ENCODE peak calls at places on chromosomes 4 and X, in five cellular contexts. One of them, this sample, is unnamed.

GRCh38 chr4:86531440-86531839 is 62.7 kb upstream of the PTPN13 start:
- DNase-seq in activated CD4-positive, alpha-beta T cell treated with anti-CD3 and anti-CD28 coated beads, Interleukin-2, amount 50 U/mL, for 48 hours: no peak
- DNase-seq in upper lobe of left lung: no peak
- DNase-seq in left ventricle myocardium superior: no peak
- DNase-seq in stimulated activated CD8-positive, alpha-beta memory T cell treated with anti-CD3 and anti-CD28 coated beads, Interleukin-15, amount 100 ng/mL, for 4 hours: no peak
- DNase-seq in this sample: no peak

GRCh38 chrX:103656623-103657022 is 27.8 kb downstream of the TCEAL1 start:
- DNase-seq in activated CD4-positive, alpha-beta T cell treated with anti-CD3 and anti-CD28 coated beads, Interleukin-2, amount 50 U/mL, for 48 hours: no peak
- DNase-seq in upper lobe of left lung: no peak
- DNase-seq in left ventricle myocardium superior: no peak
- DNase-seq in stimulated activated CD8-positive, alpha-beta memory T cell treated with anti-CD3 and anti-CD28 coated beads, Interleukin-15, amount 100 ng/mL, for 4 hours: no peak
- DNase-seq in this sample: no peak

GRCh38 chrX:97547873-97548578 is 664.3 kb downstream of the RPA4 start:
- DNase-seq in activated CD4-positive, alpha-beta T cell treated with anti-CD3 and anti-CD28 coated beads, Interleukin-2, amount 50 U/mL, for 48 hours: no peak
- DNase-seq in upper lobe of left lung: no peak
- DNase-seq in left ventricle myocardium superior: no peak
- DNase-seq in stimulated activated CD8-positive, alpha-beta memory T cell treated with anti-CD3 and anti-CD28 coated beads, Interleukin-15, amount 100 ng/mL, for 4 hours: no peak
- DNase-seq in this sample: no peak

GRCh38 chr4:148998719-148999118 is 556.5 kb upstream of the NR3C2 start:
- DNase-seq in activated CD4-positive, alpha-beta T cell treated with anti-CD3 and anti-CD28 coated beads, Interleukin-2, amount 50 U/mL, for 48 hours: peak; percentile 4
- DNase-seq in upper lobe of left lung: no peak
- DNase-seq in left ventricle myocardium superior: no peak
- DNase-seq in stimulated activated CD8-positive, alpha-beta memory T cell treated with anti-CD3 and anti-CD28 coated beads, Interleukin-15, amount 100 ng/mL, for 4 hours: no peak
- DNase-seq in this sample: no peak

GRCh38 chr4:81021526-81021944 is 9.0 kb upstream of the BMP3 start:
- DNase-seq in activated CD4-positive, alpha-beta T cell treated with anti-CD3 and anti-CD28 coated beads, Interleukin-2, amount 50 U/mL, for 48 hours: no peak
- DNase-seq in upper lobe of left lung: no peak
- DNase-seq in left ventricle myocardium superior: no peak
- DNase-seq in stimulated activated CD8-positive, alpha-beta memory T cell treated with anti-CD3 and anti-CD28 coated beads, Interleukin-15, amount 100 ng/mL, for 4 hours: no peak
- DNase-seq in this sample: no peak

GRCh38 chr4:48979897-48980579 is 6.0 kb upstream of the CWH43 start:
- DNase-seq in activated CD4-positive, alpha-beta T cell treated with anti-CD3 and anti-CD28 coated beads, Interleukin-2, amount 50 U/mL, for 48 hours: no peak
- DNase-seq in upper lobe of left lung: no peak
- DNase-seq in left ventricle myocardium superior: no peak
- DNase-seq in stimulated activated CD8-positive, alpha-beta memory T cell treated with anti-CD3 and anti-CD28 coated beads, Interleukin-15, amount 100 ng/mL, for 4 hours: no peak
- DNase-seq in this sample: no peak

GRCh38 chr4:145679991-145680455 is at the start of gene C4orf51:
- DNase-seq in activated CD4-positive, alpha-beta T cell treated with anti-CD3 and anti-CD28 coated beads, Interleukin-2, amount 50 U/mL, for 48 hours: no peak
- DNase-seq in upper lobe of left lung: peak; percentile 61
- DNase-seq in left ventricle myocardium superior: no peak
- DNase-seq in stimulated activated CD8-positive, alpha-beta memory T cell treated with anti-CD3 and anti-CD28 coated beads, Interleukin-15, amount 100 ng/mL, for 4 hours: no peak
- DNase-seq in this sample: no peak

GRCh38 chr4:23969635-23970034 is 79.8 kb upstream of the PPARGC1A start:
- DNase-seq in activated CD4-positive, alpha-beta T cell treated with anti-CD3 and anti-CD28 coated beads, Interleukin-2, amount 50 U/mL, for 48 hours: no peak
- DNase-seq in upper lobe of left lung: no peak
- DNase-seq in left ventricle myocardium superior: no peak
- DNase-seq in stimulated activated CD8-positive, alpha-beta memory T cell treated with anti-CD3 and anti-CD28 coated beads, Interleukin-15, amount 100 ng/mL, for 4 hours: no peak
- DNase-seq in this sample: no peak

GRCh38 chrX:39773150-39773549 is 324.6 kb downstream of the BCOR start:
- DNase-seq in activated CD4-positive, alpha-beta T cell treated with anti-CD3 and anti-CD28 coated beads, Interleukin-2, amount 50 U/mL, for 48 hours: no peak
- DNase-seq in upper lobe of left lung: no peak
- DNase-seq in left ventricle myocardium superior: no peak
- DNase-seq in stimulated activated CD8-positive, alpha-beta memory T cell treated with anti-CD3 and anti-CD28 coated beads, Interleukin-15, amount 100 ng/mL, for 4 hours: no peak
- DNase-seq in this sample: no peak

GRCh38 chr4:150579591-150580234 is 2.2 kb upstream of the MAB21L2 start:
- DNase-seq in activated CD4-positive, alpha-beta T cell treated with anti-CD3 and anti-CD28 coated beads, Interleukin-2, amount 50 U/mL, for 48 hours: no peak
- DNase-seq in upper lobe of left lung: no peak
- DNase-seq in left ventricle myocardium superior: peak; percentile 45
- DNase-seq in stimulated activated CD8-positive, alpha-beta memory T cell treated with anti-CD3 and anti-CD28 coated beads, Interleukin-15, amount 100 ng/mL, for 4 hours: no peak
- DNase-seq in this sample: no peak

GRCh38 chrX:140766024-140766611 is 56.6 kb downstream of the LINC00632 start:
- DNase-seq in activated CD4-positive, alpha-beta T cell treated with anti-CD3 and anti-CD28 coated beads, Interleukin-2, amount 50 U/mL, for 48 hours: peak; percentile 29
- DNase-seq in upper lobe of left lung: peak; percentile 22
- DNase-seq in left ventricle myocardium superior: no peak
- DNase-seq in stimulated activated CD8-positive, alpha-beta memory T cell treated with anti-CD3 and anti-CD28 coated beads, Interleukin-15, amount 100 ng/mL, for 4 hours: no peak
- DNase-seq in this sample: peak; percentile 74

GRCh38 chr4:70559216-70559830 is 32.7 kb upstream of the AMBN start:
- DNase-seq in activated CD4-positive, alpha-beta T cell treated with anti-CD3 and anti-CD28 coated beads, Interleukin-2, amount 50 U/mL, for 48 hours: peak; percentile 41
- DNase-seq in upper lobe of left lung: peak; percentile 33
- DNase-seq in left ventricle myocardium superior: no peak
- DNase-seq in stimulated activated CD8-positive, alpha-beta memory T cell treated with anti-CD3 and anti-CD28 coated beads, Interleukin-15, amount 100 ng/mL, for 4 hours: no peak
- DNase-seq in this sample: no peak

GRCh38 chrX:136204571-136204970 is 46.6 kb downstream of the MAP7D3 start:
- DNase-seq in activated CD4-positive, alpha-beta T cell treated with anti-CD3 and anti-CD28 coated beads, Interleukin-2, amount 50 U/mL, for 48 hours: no peak
- DNase-seq in upper lobe of left lung: no peak
- DNase-seq in left ventricle myocardium superior: peak; percentile 48
- DNase-seq in stimulated activated CD8-positive, alpha-beta memory T cell treated with anti-CD3 and anti-CD28 coated beads, Interleukin-15, amount 100 ng/mL, for 4 hours: no peak
- DNase-seq in this sample: no peak

GRCh38 chr4:135185256-135185655 is 983.7 kb upstream of the PABPC4L start:
- DNase-seq in activated CD4-positive, alpha-beta T cell treated with anti-CD3 and anti-CD28 coated beads, Interleukin-2, amount 50 U/mL, for 48 hours: no peak
- DNase-seq in upper lobe of left lung: no peak
- DNase-seq in left ventricle myocardium superior: no peak
- DNase-seq in stimulated activated CD8-positive, alpha-beta memory T cell treated with anti-CD3 and anti-CD28 coated beads, Interleukin-15, amount 100 ng/mL, for 4 hours: no peak
- DNase-seq in this sample: no peak

GRCh38 chr4:101596786-101597185 is 193.7 kb upstream of the BANK1 start:
- DNase-seq in activated CD4-positive, alpha-beta T cell treated with anti-CD3 and anti-CD28 coated beads, Interleukin-2, amount 50 U/mL, for 48 hours: no peak
- DNase-seq in upper lobe of left lung: no peak
- DNase-seq in left ventricle myocardium superior: no peak
- DNase-seq in stimulated activated CD8-positive, alpha-beta memory T cell treated with anti-CD3 and anti-CD28 coated beads, Interleukin-15, amount 100 ng/mL, for 4 hours: no peak
- DNase-seq in this sample: no peak

GRCh38 chr4:173919196-173919595 is 364.3 kb downstream of the FBXO8 start:
- DNase-seq in activated CD4-positive, alpha-beta T cell treated with anti-CD3 and anti-CD28 coated beads, Interleukin-2, amount 50 U/mL, for 48 hours: no peak
- DNase-seq in upper lobe of left lung: no peak
- DNase-seq in left ventricle myocardium superior: no peak
- DNase-seq in stimulated activated CD8-positive, alpha-beta memory T cell treated with anti-CD3 and anti-CD28 coated beads, Interleukin-15, amount 100 ng/mL, for 4 hours: no peak
- DNase-seq in this sample: no peak

GRCh38 chr4:182143822-182144620 is 99.2 kb upstream of the TENM3 start:
- DNase-seq in activated CD4-positive, alpha-beta T cell treated with anti-CD3 and anti-CD28 coated beads, Interleukin-2, amount 50 U/mL, for 48 hours: peak; percentile 4
- DNase-seq in upper lobe of left lung: no peak
- DNase-seq in left ventricle myocardium superior: peak; percentile 29
- DNase-seq in stimulated activated CD8-positive, alpha-beta memory T cell treated with anti-CD3 and anti-CD28 coated beads, Interleukin-15, amount 100 ng/mL, for 4 hours: no peak
- DNase-seq in this sample: no peak

GRCh38 chr4:189143255-189143654 is 797.4 kb upstream of the FRG1 start:
- DNase-seq in activated CD4-positive, alpha-beta T cell treated with anti-CD3 and anti-CD28 coated beads, Interleukin-2, amount 50 U/mL, for 48 hours: no peak
- DNase-seq in upper lobe of left lung: no peak
- DNase-seq in left ventricle myocardium superior: no peak
- DNase-seq in stimulated activated CD8-positive, alpha-beta memory T cell treated with anti-CD3 and anti-CD28 coated beads, Interleukin-15, amount 100 ng/mL, for 4 hours: no peak
- DNase-seq in this sample: no peak

GRCh38 chrX:136910565-136911040 is 30.1 kb upstream of the RBMX start:
- DNase-seq in activated CD4-positive, alpha-beta T cell treated with anti-CD3 and anti-CD28 coated beads, Interleukin-2, amount 50 U/mL, for 48 hours: no peak
- DNase-seq in upper lobe of left lung: no peak
- DNase-seq in left ventricle myocardium superior: no peak
- DNase-seq in stimulated activated CD8-positive, alpha-beta memory T cell treated with anti-CD3 and anti-CD28 coated beads, Interleukin-15, amount 100 ng/mL, for 4 hours: no peak
- DNase-seq in this sample: no peak

GRCh38 chr4:39539026-39539690 is 11.9 kb upstream of the UGDH start:
- DNase-seq in activated CD4-positive, alpha-beta T cell treated with anti-CD3 and anti-CD28 coated beads, Interleukin-2, amount 50 U/mL, for 48 hours: no peak
- DNase-seq in upper lobe of left lung: no peak
- DNase-seq in left ventricle myocardium superior: no peak
- DNase-seq in stimulated activated CD8-positive, alpha-beta memory T cell treated with anti-CD3 and anti-CD28 coated beads, Interleukin-15, amount 100 ng/mL, for 4 hours: no peak
- DNase-seq in this sample: no peak

GRCh38 chr4:73620115-73620792 is at the start of gene RASSF6:
- DNase-seq in activated CD4-positive, alpha-beta T cell treated with anti-CD3 and anti-CD28 coated beads, Interleukin-2, amount 50 U/mL, for 48 hours: peak; percentile 11
- DNase-seq in upper lobe of left lung: peak; percentile 86
- DNase-seq in left ventricle myocardium superior: peak; percentile 22
- DNase-seq in stimulated activated CD8-positive, alpha-beta memory T cell treated with anti-CD3 and anti-CD28 coated beads, Interleukin-15, amount 100 ng/mL, for 4 hours: no peak
- DNase-seq in this sample: no peak

GRCh38 chr4:184014301-184014700 is 109.2 kb downstream of the STOX2 start:
- DNase-seq in activated CD4-positive, alpha-beta T cell treated with anti-CD3 and anti-CD28 coated beads, Interleukin-2, amount 50 U/mL, for 48 hours: no peak
- DNase-seq in upper lobe of left lung: no peak
- DNase-seq in left ventricle myocardium superior: no peak
- DNase-seq in stimulated activated CD8-positive, alpha-beta memory T cell treated with anti-CD3 and anti-CD28 coated beads, Interleukin-15, amount 100 ng/mL, for 4 hours: no peak
- DNase-seq in this sample: no peak

GRCh38 chr4:44928062-44928380 is 201.7 kb upstream of the GNPDA2 start:
- DNase-seq in activated CD4-positive, alpha-beta T cell treated with anti-CD3 and anti-CD28 coated beads, Interleukin-2, amount 50 U/mL, for 48 hours: no peak
- DNase-seq in upper lobe of left lung: no peak
- DNase-seq in left ventricle myocardium superior: no peak
- DNase-seq in stimulated activated CD8-positive, alpha-beta memory T cell treated with anti-CD3 and anti-CD28 coated beads, Interleukin-15, amount 100 ng/mL, for 4 hours: no peak
- DNase-seq in this sample: no peak

GRCh38 chr4:145230726-145231125 is 50.3 kb upstream of the OTUD4 start:
- DNase-seq in activated CD4-positive, alpha-beta T cell treated with anti-CD3 and anti-CD28 coated beads, Interleukin-2, amount 50 U/mL, for 48 hours: no peak
- DNase-seq in upper lobe of left lung: no peak
- DNase-seq in left ventricle myocardium superior: no peak
- DNase-seq in stimulated activated CD8-positive, alpha-beta memory T cell treated with anti-CD3 and anti-CD28 coated beads, Interleukin-15, amount 100 ng/mL, for 4 hours: no peak
- DNase-seq in this sample: no peak

GRCh38 chr4:186942745-186943606 is 219.3 kb upstream of the FAT1 start:
- DNase-seq in activated CD4-positive, alpha-beta T cell treated with anti-CD3 and anti-CD28 coated beads, Interleukin-2, amount 50 U/mL, for 48 hours: no peak
- DNase-seq in upper lobe of left lung: no peak
- DNase-seq in left ventricle myocardium superior: peak; percentile 35
- DNase-seq in stimulated activated CD8-positive, alpha-beta memory T cell treated with anti-CD3 and anti-CD28 coated beads, Interleukin-15, amount 100 ng/mL, for 4 hours: no peak
- DNase-seq in this sample: no peak

GRCh38 chr4:99403380-99404194 is 31.6 kb downstream of the ADH7 start:
- DNase-seq in activated CD4-positive, alpha-beta T cell treated with anti-CD3 and anti-CD28 coated beads, Interleukin-2, amount 50 U/mL, for 48 hours: no peak
- DNase-seq in upper lobe of left lung: no peak
- DNase-seq in left ventricle myocardium superior: no peak
- DNase-seq in stimulated activated CD8-positive, alpha-beta memory T cell treated with anti-CD3 and anti-CD28 coated beads, Interleukin-15, amount 100 ng/mL, for 4 hours: no peak
- DNase-seq in this sample: no peak

GRCh38 chr4:3637326-3638016 is 105.2 kb upstream of the LRPAP1 start:
- DNase-seq in activated CD4-positive, alpha-beta T cell treated with anti-CD3 and anti-CD28 coated beads, Interleukin-2, amount 50 U/mL, for 48 hours: no peak
- DNase-seq in upper lobe of left lung: no peak
- DNase-seq in left ventricle myocardium superior: no peak
- DNase-seq in stimulated activated CD8-positive, alpha-beta memory T cell treated with anti-CD3 and anti-CD28 coated beads, Interleukin-15, amount 100 ng/mL, for 4 hours: no peak
- DNase-seq in this sample: no peak

GRCh38 chr4:184534511-184535391 is 60.4 kb upstream of the IRF2 start:
- DNase-seq in activated CD4-positive, alpha-beta T cell treated with anti-CD3 and anti-CD28 coated beads, Interleukin-2, amount 50 U/mL, for 48 hours: no peak
- DNase-seq in upper lobe of left lung: no peak
- DNase-seq in left ventricle myocardium superior: no peak
- DNase-seq in stimulated activated CD8-positive, alpha-beta memory T cell treated with anti-CD3 and anti-CD28 coated beads, Interleukin-15, amount 100 ng/mL, for 4 hours: no peak
- DNase-seq in this sample: no peak

GRCh38 chr4:75557696-75558095 is 1.8 kb downstream of the ODAPH start:
- DNase-seq in activated CD4-positive, alpha-beta T cell treated with anti-CD3 and anti-CD28 coated beads, Interleukin-2, amount 50 U/mL, for 48 hours: no peak
- DNase-seq in upper lobe of left lung: no peak
- DNase-seq in left ventricle myocardium superior: no peak
- DNase-seq in stimulated activated CD8-positive, alpha-beta memory T cell treated with anti-CD3 and anti-CD28 coated beads, Interleukin-15, amount 100 ng/mL, for 4 hours: no peak
- DNase-seq in this sample: no peak

GRCh38 chrX:134287356-134287755 is 50.4 kb downstream of the CCDC160 start:
- DNase-seq in activated CD4-positive, alpha-beta T cell treated with anti-CD3 and anti-CD28 coated beads, Interleukin-2, amount 50 U/mL, for 48 hours: no peak
- DNase-seq in upper lobe of left lung: no peak
- DNase-seq in left ventricle myocardium superior: no peak
- DNase-seq in stimulated activated CD8-positive, alpha-beta memory T cell treated with anti-CD3 and anti-CD28 coated beads, Interleukin-15, amount 100 ng/mL, for 4 hours: no peak
- DNase-seq in this sample: no peak

GRCh38 chr4:110854021-110854678 is 231.3 kb upstream of the PITX2 start:
- DNase-seq in activated CD4-positive, alpha-beta T cell treated with anti-CD3 and anti-CD28 coated beads, Interleukin-2, amount 50 U/mL, for 48 hours: no peak
- DNase-seq in upper lobe of left lung: no peak
- DNase-seq in left ventricle myocardium superior: no peak
- DNase-seq in stimulated activated CD8-positive, alpha-beta memory T cell treated with anti-CD3 and anti-CD28 coated beads, Interleukin-15, amount 100 ng/mL, for 4 hours: no peak
- DNase-seq in this sample: no peak

GRCh38 chr4:10171055-10171454 is 54.5 kb upstream of the WDR1 start:
- DNase-seq in activated CD4-positive, alpha-beta T cell treated with anti-CD3 and anti-CD28 coated beads, Interleukin-2, amount 50 U/mL, for 48 hours: no peak
- DNase-seq in upper lobe of left lung: no peak
- DNase-seq in left ventricle myocardium superior: no peak
- DNase-seq in stimulated activated CD8-positive, alpha-beta memory T cell treated with anti-CD3 and anti-CD28 coated beads, Interleukin-15, amount 100 ng/mL, for 4 hours: no peak
- DNase-seq in this sample: no peak

This sample was measured in ascending aorta.